ENCODE peak calls at places on chromosomes 11 and 22, in four cellular contexts. I is A549, F is HepG2, D is K562. V is an unnamed sample.

GRCh38 chr11:11297578-11297977 is 55.5 kb downstream of the CSNK2A3 start:
- DNase-seq in I (no peak), F (no peak), D (no peak), V (peak; percentile 29)

GRCh38 chr22:49959782-49960158 is 802 bp upstream of the PIM3 start:
- DNase-seq in I (peak; percentile 39), F (peak; percentile 74), D (no peak), V (no peak)

GRCh38 chr22:26143801-26144325 is 25.4 kb upstream of the SEZ6L start:
- DNase-seq in I (no peak), F (no peak), D (no peak), V (no peak)

GRCh38 chr11:35662061-35662648 is 420 bp upstream of the TRIM44 start:
- DNase-seq in I (no peak), F (peak; percentile 92), D (no peak), V (no peak)

GRCh38 chr11:116600930-116601329 is 171.9 kb downstream of the BUD13 start:
- DNase-seq in I (no peak), F (no peak), D (no peak), V (no peak)

GRCh38 chr22:50206599-50206998 is 5.8 kb downstream of the SELENOO start:
- DNase-seq in I (peak; percentile 37), F (peak; percentile 35), D (peak; percentile 42), V (peak; percentile 26)

GRCh38 chr11:3840870-3841425 is at the start of gene RHOG:
- DNase-seq in I (peak; percentile 87), F (peak; percentile 35), D (peak; percentile 93), V (peak; percentile 76)

GRCh38 chr11:66628061-66628603 is 10.4 kb upstream of the RBM4 start:
- DNase-seq in I (no peak), F (no peak), D (no peak), V (no peak)

GRCh38 chr11:69306821-69307220 is 12.9 kb downstream of the MYEOV start:
- DNase-seq in I (no peak), F (no peak), D (no peak), V (no peak)

GRCh38 chr11:17599460-17599925 is 52.4 kb downstream of the OTOG start:
- DNase-seq in I (no peak), F (no peak), D (no peak), V (no peak)

GRCh38 chr11:67352546-67353316 is 615 bp downstream of the POLD4 start:
- DNase-seq in I (no peak), F (peak; percentile 20), D (peak; percentile 28), V (no peak)

GRCh38 chr22:46347646-46348045 is 12.1 kb downstream of the TRMU start:
- DNase-seq in I (no peak), F (no peak), D (no peak), V (no peak)

GRCh38 chr22:39463931-39464390 is 7.1 kb downstream of the MGAT3 start:
- DNase-seq in I (no peak), F (no peak), D (no peak), V (no peak)

GRCh38 chr11:64406221-64406946 is 47.4 kb downstream of the RPS6KA4 start:
- DNase-seq in I (no peak), F (no peak), D (no peak), V (peak; percentile 6)

GRCh38 chr11:16778286-16778685 is 39.8 kb downstream of the C11orf58 start:
- DNase-seq in I (no peak), F (no peak), D (no peak), V (no peak)

GRCh38 chr22:48949375-48950149 is 878.1 kb downstream of the BRD1 start:
- DNase-seq in I (no peak), F (no peak), D (no peak), V (no peak)

GRCh38 chr11:69008774-69009440 is 4.1 kb downstream of the MRGPRF start:
- DNase-seq in I (peak; percentile 89), F (peak; percentile 36), D (peak; percentile 69), V (peak; percentile 99)

GRCh38 chr11:95714853-95715776 is 74.5 kb downstream of the FAM76B start:
- DNase-seq in I (no peak), F (no peak), D (no peak), V (no peak)

GRCh38 chr22:35921777-35922176 is 106.8 kb downstream of the RBFOX2 start:
- DNase-seq in I (peak; percentile 83), F (peak; percentile 75), D (peak; percentile 39), V (peak; percentile 90)

GRCh38 chr11:6572215-6572614 is 31.2 kb downstream of the RRP8 start:
- DNase-seq in I (no peak), F (no peak), D (no peak), V (peak; percentile 84)

GRCh38 chr11:57793711-57794110 is 32.1 kb downstream of the CTNND1 start:
- DNase-seq in I (no peak), F (no peak), D (no peak), V (no peak)

GRCh38 chr11:111229604-111230003 is 15.9 kb upstream of the POU2AF2 start:
- DNase-seq in I (no peak), F (no peak), D (no peak), V (no peak)

GRCh38 chr11:79973701-79974626 is 533.1 kb upstream of the TENM4 start:
- DNase-seq in I (no peak), F (no peak), D (no peak), V (peak; percentile 31)

GRCh38 chr11:79439893-79440450 is 858 bp downstream of the TENM4 start:
- DNase-seq in I (no peak), F (no peak), D (no peak), V (no peak)

GRCh38 chr11:109424893-109425292 is 2.9 kb downstream of the C11orf87 start:
- DNase-seq in I (no peak), F (peak; percentile 4), D (peak; percentile 17), V (no peak)

GRCh38 chr11:130916910-130917309 is 631 bp upstream of the SNX19 start:
- DNase-seq in I (no peak), F (no peak), D (no peak), V (no peak)

GRCh38 chr11:9344046-9344680 is 29.8 kb upstream of the TMEM41B start:
- DNase-seq in I (no peak), F (peak; percentile 23), D (no peak), V (no peak)

GRCh38 chr22:41181349-41182241 is 23.5 kb upstream of the L3MBTL2 start:
- DNase-seq in I (no peak), F (no peak), D (no peak), V (peak; percentile 66)

GRCh38 chr11:16603245-16603644 is 135.2 kb upstream of the C11orf58 start:
- DNase-seq in I (no peak), F (no peak), D (peak; percentile 43), V (no peak)

GRCh38 chr11:2347449-2347848 is 29.7 kb upstream of the CD81 start:
- DNase-seq in I (no peak), F (peak; percentile 6), D (no peak), V (no peak)

DNA sequence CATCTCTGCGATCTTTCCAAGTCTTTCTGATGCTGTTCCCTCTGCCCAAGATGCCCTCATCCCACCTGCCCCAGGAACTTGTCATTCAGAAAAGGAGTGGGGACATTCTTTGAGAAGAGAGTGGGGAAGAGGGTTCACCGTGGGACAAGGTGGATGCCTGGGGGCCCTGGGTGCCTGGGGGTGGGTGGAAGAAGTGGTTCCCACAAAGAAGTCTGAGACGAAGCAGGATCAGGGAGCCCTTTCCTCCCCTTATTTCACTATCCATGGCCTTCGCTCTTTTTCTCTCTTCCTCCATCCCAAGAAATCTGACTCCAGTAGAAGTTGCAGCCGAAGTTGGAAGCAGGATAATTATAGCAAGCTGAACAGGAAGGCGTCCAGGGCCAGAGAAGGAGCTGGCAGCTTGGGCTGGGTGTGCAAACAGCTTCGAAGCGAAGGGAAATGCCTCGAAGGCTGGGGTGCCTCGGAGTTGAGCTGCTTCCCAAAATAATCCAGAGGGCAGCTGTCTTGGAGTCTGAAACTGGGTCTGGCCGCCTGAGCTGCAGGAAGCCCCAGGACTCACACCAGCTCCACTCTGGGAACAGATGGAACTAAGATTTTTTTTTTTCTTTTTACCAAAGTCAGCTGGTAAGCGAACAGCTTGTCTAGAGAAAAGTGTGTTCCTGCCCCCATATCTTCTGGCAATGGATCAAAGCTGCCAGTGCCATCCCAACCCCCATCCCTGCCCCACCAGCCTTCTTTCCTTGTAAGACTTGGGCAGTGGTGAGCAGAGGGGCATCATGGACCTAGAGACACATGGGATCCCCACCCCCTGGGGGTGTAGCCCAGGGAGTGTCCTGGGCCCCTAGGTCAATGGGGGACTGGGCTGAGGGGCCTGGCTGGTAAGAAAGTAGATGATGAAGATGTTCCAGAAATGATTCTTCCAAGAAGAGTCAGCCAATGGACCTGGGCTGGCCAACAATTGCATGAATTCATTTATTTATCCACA is 31.5 kb downstream of the PARVG start:
- DNase-seq in I (no peak), F (no peak), D (peak; percentile 1), V (peak; percentile 11)
- TF ChIP-seq MAZ in I (no peak), F (no peak), D (no peak), V (no peak)

DNA sequence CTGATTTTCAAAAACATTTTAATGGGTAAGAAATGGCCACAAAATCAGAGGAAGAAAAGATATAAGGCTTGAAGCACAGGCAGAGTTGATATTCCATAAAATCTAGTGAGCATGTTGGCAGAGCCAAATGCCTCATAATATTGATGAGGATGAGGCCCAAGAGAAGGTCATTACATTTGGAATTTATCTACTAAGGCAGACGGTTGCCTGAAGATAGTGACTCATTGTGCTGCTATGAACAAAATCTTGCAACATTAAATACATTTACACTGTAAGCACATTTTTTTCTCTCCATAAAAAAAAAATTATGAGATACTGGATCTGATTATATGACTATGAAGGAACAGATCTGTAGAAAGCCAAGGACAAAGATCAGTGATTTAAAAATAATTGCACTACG is 881.4 kb upstream of the CHORDC1 start:
- DNase-seq in I (peak; percentile 49), F (no peak), D (no peak), V (peak; percentile 80)
- TF ChIP-seq MAZ in I (no peak), F (no peak), D (no peak), V (no peak)

DNA sequence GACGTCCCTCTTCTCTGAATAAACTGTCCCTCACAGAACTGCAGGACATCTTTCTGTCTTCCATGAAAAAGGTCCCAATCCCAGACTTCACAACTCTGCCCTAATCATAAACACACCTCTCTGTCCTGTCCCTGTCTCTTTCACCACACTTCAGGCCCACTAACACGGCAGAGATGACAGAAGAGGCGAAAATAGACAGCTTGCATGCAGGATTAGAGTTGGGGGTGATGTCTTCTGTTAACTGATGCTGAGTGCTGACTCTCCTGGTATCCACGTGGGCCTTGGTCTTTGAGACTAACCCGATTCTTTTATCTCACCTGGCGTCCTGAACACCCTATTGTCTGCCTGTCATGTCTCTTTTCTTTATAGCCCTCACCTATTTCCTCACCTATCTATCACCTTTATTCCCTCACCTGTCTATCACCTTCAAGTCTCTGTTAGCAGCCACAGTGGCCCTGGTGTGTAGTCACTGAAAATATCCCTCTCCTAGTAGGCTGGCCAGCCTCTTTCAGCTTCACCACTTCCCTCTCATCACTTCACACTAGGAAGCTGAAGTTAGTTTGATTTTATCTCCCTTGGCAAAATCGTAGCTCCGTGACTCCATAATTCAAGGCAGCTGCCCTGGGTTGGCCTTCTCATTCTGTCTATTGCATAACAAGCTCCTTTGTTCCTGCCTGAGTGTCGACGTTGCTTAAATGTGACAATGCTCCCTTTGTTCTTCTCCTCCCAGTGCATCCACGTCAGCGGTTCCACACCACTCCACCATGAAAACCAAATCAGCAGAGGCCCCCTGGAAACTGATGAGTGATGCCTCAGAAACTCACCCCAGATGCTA is 30.6 kb upstream of the DRD2 start:
- DNase-seq in I (peak; percentile 2), F (peak; percentile 55), D (no peak), V (peak; percentile 36)
- TF ChIP-seq MAZ in I (no peak), F (no peak), D (no peak), V (no peak)

DNA sequence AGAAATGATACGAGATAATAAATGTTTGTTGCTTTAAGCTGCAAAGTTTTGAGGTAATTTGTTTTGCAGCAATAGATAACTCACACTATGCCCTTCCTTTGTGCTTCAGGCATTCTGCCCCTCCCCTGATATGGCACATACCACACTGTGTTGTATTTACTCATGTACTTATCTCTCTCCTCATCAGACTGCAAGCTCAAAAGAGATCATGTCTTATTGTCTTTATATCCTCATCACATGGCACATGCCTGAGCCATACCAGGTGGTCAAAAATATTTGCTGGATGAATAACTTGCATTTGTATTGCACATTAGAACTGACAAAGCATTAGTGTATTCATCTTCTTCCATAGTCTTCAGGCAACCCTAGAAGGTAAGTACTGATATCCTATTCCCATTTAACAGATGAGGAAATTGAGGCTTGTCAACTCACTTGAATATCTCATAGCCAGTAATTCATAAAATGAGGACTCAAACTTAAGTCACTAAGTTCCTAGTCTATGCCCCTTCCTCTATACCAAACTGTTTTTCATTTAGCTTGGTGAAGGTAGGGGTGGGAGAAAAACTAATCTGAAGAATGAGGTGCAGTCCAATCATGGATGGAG is 83.9 kb upstream of the EED start:
- DNase-seq in I (peak; percentile 69), F (peak; percentile 76), D (no peak), V (peak; percentile 50)
- TF ChIP-seq MAZ in I (no peak), F (no peak), D (no peak), V (no peak)